ENCODE peak calls at places on chromosomes 12 and 14, in four cellular contexts. G is OCI-LY7, U is lung, P is heart left ventricle. X is an unnamed sample.
A peak's percentile ranks its signal among the peaks of the same experiment; 100 is the strongest.

GRCh38 chr14:60651936-60652673 is 2.8 kb upstream of the SIX1 start:
- DNase-seq in G (no peak), U (no peak), P (no peak), X (no peak)

GRCh38 chr12:124640096-124640495 is 72.7 kb upstream of the NCOR2 start:
- DNase-seq in G (no peak), U (no peak), P (no peak), X (no peak)

GRCh38 chr14:74595006-74595735 is 16.9 kb downstream of the LTBP2 start:
- DNase-seq in G (no peak), U (peak; percentile 59), P (peak; percentile 89), X (no peak)

GRCh38 chr12:75981773-75982564 is 49.6 kb downstream of the PHLDA1 start:
- DNase-seq in G (no peak), U (no peak), P (peak; percentile 60), X (no peak)

GRCh38 chr12:122395319-122395718 is 27.1 kb downstream of the CLIP1 start:
- DNase-seq in G (no peak), U (no peak), P (no peak), X (no peak)

GRCh38 chr12:124917135-124917840 is 2.8 kb upstream of the UBC start:
- DNase-seq in G (peak; percentile 95), U (peak; percentile 98), P (peak; percentile 98), X (peak; percentile 98)

GRCh38 chr14:56119221-56119967 is 1.2 kb downstream of the PELI2 start:
- DNase-seq in G (peak; percentile 15), U (peak; percentile 56), P (peak; percentile 55), X (peak; percentile 86)

GRCh38 chr12:66239295-66239694 is 50.3 kb downstream of the IRAK3 start:
- DNase-seq in G (no peak), U (no peak), P (no peak), X (no peak)

GRCh38 chr14:106694638-106695393 is 1168.4 kb downstream of the TMEM121 start:
- DNase-seq in G (no peak), U (no peak), P (no peak), X (no peak)

GRCh38 chr12:78441737-78442453 is 422.7 kb upstream of the SYT1 start:
- DNase-seq in G (no peak), U (no peak), P (no peak), X (no peak)

GRCh38 chr12:3205742-3206519 is 128.8 kb downstream of the TSPAN9 start:
- DNase-seq in G (no peak), U (no peak), P (no peak), X (no peak)

GRCh38 chr12:122318607-122319311 is 52.5 kb upstream of the VPS33A start:
- DNase-seq in G (no peak), U (no peak), P (peak; percentile 31), X (no peak)

GRCh38 chr12:116339800-116340371 is 62.4 kb upstream of the MED13L start:
- DNase-seq in G (no peak), U (no peak), P (no peak), X (no peak)

GRCh38 chr14:103748539-103748867 is 32.9 kb downstream of the ZFYVE21 start:
- DNase-seq in G (peak; percentile 92), U (no peak), P (no peak), X (no peak)

GRCh38 chr12:49013403-49013802 is 5.2 kb downstream of the PRKAG1 start:
- DNase-seq in G (no peak), U (no peak), P (no peak), X (no peak)

GRCh38 chr14:104746951-104747481 is 5.9 kb upstream of the SIVA1 start:
- DNase-seq in G (no peak), U (no peak), P (no peak), X (no peak)

GRCh38 chr14:70897475-70897874 is 9.8 kb upstream of the PCNX1 start:
- DNase-seq in G (no peak), U (no peak), P (no peak), X (no peak)

GRCh38 chr12:102567031-102567985 is 86.9 kb upstream of the IGF1 start:
- DNase-seq in G (no peak), U (no peak), P (no peak), X (no peak)

GRCh38 chr12:67893003-67893402 is 96.2 kb upstream of the IFNG-AS1 start:
- DNase-seq in G (no peak), U (no peak), P (no peak), X (no peak)
- TF ChIP-seq CTCF in G (no peak), U (no peak), P (no peak), X (no peak)

DNA sequence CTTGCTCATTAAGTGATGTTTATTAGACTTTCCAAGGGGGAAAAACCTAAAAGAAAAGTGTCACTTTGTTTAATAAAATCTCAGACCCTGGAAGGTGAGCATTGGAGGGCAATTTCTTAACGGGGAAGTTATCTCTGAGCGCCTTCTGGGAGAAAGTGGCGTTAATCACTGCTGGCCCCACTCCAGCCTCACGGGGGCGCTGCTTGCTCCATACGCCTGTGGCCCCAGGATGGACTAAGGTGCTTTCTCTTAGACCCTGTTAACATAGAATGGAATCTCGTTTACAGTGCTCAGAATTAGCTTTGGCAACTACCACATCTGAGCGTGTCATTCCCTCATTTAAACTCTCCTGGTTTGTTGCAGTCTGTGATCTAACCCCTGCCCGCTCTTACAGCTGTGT is 16.4 kb upstream of the PRIMA1 start:
- DNase-seq in G (no peak), U (no peak), P (no peak), X (no peak)
- TF ChIP-seq CTCF in G (peak; percentile 60), U (no peak), P (no peak), X (no peak)

DNA sequence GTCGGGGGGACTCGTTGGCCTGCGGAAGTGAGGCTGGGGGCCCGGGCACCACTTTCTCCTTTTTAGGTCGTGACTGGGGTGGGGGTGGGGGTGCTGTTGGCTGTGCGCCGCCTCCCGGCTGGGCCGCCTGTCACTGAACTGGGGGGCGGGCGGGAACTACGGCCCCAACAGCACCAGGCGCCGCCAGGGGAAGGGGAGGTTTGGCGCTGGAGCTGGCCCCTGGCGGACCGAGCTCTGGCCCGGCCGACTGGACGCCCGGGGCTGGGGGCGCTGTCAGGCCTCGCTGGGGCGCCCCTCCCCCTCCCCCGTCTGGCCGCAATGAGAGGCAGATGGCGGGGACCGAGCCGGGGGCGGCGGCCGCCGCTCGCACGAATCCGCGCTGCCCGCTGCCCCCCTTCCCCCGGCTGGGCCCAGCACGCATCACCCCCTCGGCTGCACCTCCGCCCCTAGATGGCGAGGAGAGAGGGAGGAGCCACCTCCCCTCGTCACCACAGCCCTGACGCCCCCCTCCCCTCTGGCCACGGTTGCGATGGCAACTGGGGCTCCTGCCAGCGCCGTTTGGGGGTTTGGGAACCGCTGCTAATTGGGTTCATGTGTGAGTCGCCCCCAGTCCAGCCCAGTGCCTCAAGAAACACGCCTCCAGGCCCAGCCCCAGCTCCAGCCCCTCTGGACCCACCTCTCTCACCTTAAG is 723 bp downstream of the NFATC4 start:
- DNase-seq in G (peak; percentile 53), U (no peak), P (peak; percentile 49), X (peak; percentile 91)
- TF ChIP-seq CTCF in G (peak; percentile 55), U (no peak), P (no peak), X (peak; percentile 23)

GRCh38 chr12:114692558-114693531 is 8.9 kb upstream of the TBX3 start:
- DNase-seq in G (no peak), U (no peak), P (no peak), X (no peak)
- TF ChIP-seq CTCF in G (no peak), U (no peak), P (no peak), X (no peak)

GRCh38 chr14:100906420-100906819 is 2.9 kb upstream of the RTL1 start:
- DNase-seq in G (peak; percentile 26), U (no peak), P (no peak), X (no peak)
- TF ChIP-seq CTCF in G (peak; percentile 77), U (no peak), P (no peak), X (peak; percentile 37)

GRCh38 chr12:111354511-111354910 is 14.4 kb downstream of the PHETA1 start:
- DNase-seq in G (no peak), U (no peak), P (no peak), X (no peak)
- TF ChIP-seq CTCF in G (no peak), U (no peak), P (no peak), X (no peak)

GRCh38 chr14:101737414-101738367 is 23.8 kb upstream of the PPP2R5C start:
- DNase-seq in G (peak; percentile 40), U (peak; percentile 16), P (no peak), X (peak; percentile 64)
- TF ChIP-seq CTCF in G (peak; percentile 72), U (no peak), P (no peak), X (no peak)

DNA sequence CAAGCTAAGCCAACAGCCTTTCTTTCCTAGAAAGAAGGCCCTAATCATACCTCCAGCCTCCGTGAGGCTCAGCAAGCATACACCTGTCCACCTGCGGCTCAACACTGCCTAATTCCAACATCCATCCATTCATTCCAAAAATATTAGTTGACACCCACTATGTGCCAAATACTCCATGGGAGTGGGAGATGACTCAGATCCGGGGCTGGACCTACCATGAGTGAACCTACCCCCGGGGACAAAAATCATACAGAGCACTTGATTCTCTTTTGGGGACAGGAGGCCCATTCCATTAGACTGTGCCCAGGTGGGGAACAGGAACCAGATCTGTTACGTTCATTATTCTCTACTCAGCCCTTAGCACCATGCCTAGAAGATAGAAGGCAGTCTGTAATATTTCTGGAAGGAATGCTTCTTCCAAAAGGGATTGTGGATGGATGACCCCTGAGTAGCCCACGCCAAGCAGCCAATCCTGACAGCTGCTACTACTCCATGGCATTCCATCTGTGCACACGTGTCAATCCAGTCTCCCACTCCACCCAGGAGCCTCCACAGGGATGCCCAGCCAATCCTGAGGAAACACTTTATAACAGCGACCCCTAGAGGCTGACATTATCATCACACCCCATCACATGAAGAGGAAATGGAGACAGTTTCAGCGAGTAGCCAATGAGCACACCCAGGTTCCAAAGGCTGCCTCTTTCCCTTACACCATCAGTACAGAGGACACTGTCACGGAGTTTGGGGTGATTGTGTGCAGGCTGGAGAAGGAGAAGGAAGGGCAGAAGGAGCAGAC is 170.7 kb downstream of the ESRRB start:
- DNase-seq in G (peak; percentile 34), U (no peak), P (no peak), X (no peak)
- TF ChIP-seq CTCF in G (peak; percentile 78), U (no peak), P (peak; percentile 33), X (peak; percentile 38)